ENCODE peak calls at places on chromosome 20, in nine cellular contexts. N is IMR-90; G is NAMALWA; Q is right cardiac atrium; U is endothelial cell of umbilical vein; P is activated CD4-positive, alpha-beta T cell treated with anti-CD3 and anti-CD28 coated beads for 4 hours; F is T-helper 2 cell; A is stimulated activated CD4-positive, alpha-beta T cell treated with anti-CD3 and anti-CD28 coated beads, Interleukin-15, amount 100 ng/mL, for 24 hours; O is GM13977. Y is an unnamed sample.
A peak's percentile ranks its signal among the peaks of the same experiment; 100 is the strongest.

GRCh38 chr20:8860011-8860495 is 208.8 kb upstream of the PLCB4 start:
- DNase-seq in N (peak; percentile 98), Q (no peak), A (no peak), F (no peak), P (no peak), G (no peak), U (peak; percentile 37), O (no peak), Y (no peak)

GRCh38 chr20:47213960-47214359 is 142.5 kb downstream of the ZMYND8 start:
- DNase-seq in U (no peak), A (no peak), N (no peak), G (no peak), O (no peak), F (no peak), P (no peak), Q (no peak), Y (no peak)

GRCh38 chr20:48761023-48761785 is 66.6 kb downstream of the PREX1 start:
- DNase-seq in F (no peak), O (no peak), A (no peak), G (no peak), Q (no peak), N (no peak), P (peak; percentile 52), U (no peak), Y (no peak)

GRCh38 chr20:17504326-17504897 is 26.8 kb downstream of the BFSP1 start:
- DNase-seq in P (peak; percentile 7), N (no peak), A (peak; percentile 15), U (no peak), O (no peak), G (no peak), Q (peak; percentile 66), F (no peak), Y (no peak)

GRCh38 chr20:57061058-57061900 is 205.2 kb downstream of the BMP7 start:
- DNase-seq in F (no peak), O (no peak), A (no peak), U (no peak), P (no peak), N (no peak), Q (no peak), G (no peak), Y (no peak)

GRCh38 chr20:57699395-57699794 is 10.4 kb downstream of the PMEPA1 start:
- DNase-seq in U (no peak), P (no peak), F (no peak), G (peak; percentile 81), A (no peak), N (no peak), O (no peak), Q (no peak), Y (no peak)

GRCh38 chr20:61426361-61426760 is 174.3 kb downstream of the CDH4 start:
- DNase-seq in Q (no peak), A (no peak), O (no peak), P (no peak), U (no peak), N (no peak), F (no peak), G (no peak), Y (no peak)

GRCh38 chr20:44056010-44056698 is 130.8 kb downstream of the JPH2 start:
- DNase-seq in G (peak; percentile 52), U (peak; percentile 26), N (no peak), Q (peak; percentile 67), P (peak; percentile 55), O (no peak), F (no peak), A (peak; percentile 57), Y (no peak)

GRCh38 chr20:5020760-5021159 is 19.4 kb upstream of the SLC23A2 start:
- DNase-seq in O (no peak), Q (no peak), F (no peak), G (no peak), P (no peak), U (peak; percentile 21), A (no peak), N (no peak), Y (no peak)

GRCh38 chr20:55782861-55783260 is 222.5 kb downstream of the CBLN4 start:
- DNase-seq in P (no peak), N (no peak), F (no peak), Q (no peak), G (no peak), O (no peak), U (no peak), A (no peak), Y (no peak)

GRCh38 chr20:33229843-33230242 is 6.0 kb upstream of the BPIFA1 start:
- DNase-seq in Q (no peak), A (no peak), F (no peak), O (no peak), P (no peak), U (no peak), G (no peak), N (no peak), Y (peak; percentile 2)

GRCh38 chr20:21102691-21103311 is 3.4 kb downstream of the LINC00237 start:
- DNase-seq in N (peak; percentile 1), Q (peak; percentile 80), A (peak; percentile 49), G (no peak), O (peak; percentile 50), U (no peak), F (peak; percentile 14), P (no peak), Y (no peak)

GRCh38 chr20:50491168-50491567 is 19.0 kb upstream of the PTPN1 start:
- DNase-seq in P (no peak), A (no peak), Q (no peak), U (no peak), O (no peak), N (no peak), F (no peak), G (no peak), Y (no peak)

GRCh38 chr20:57944988-57945387 is 235.2 kb upstream of the PMEPA1 start:
- DNase-seq in U (no peak), Q (no peak), G (no peak), F (no peak), N (no peak), P (no peak), A (no peak), O (no peak), Y (no peak)

GRCh38 chr20:54043044-54043967 is 27.1 kb downstream of the BCAS1 start:
- DNase-seq in O (no peak), A (no peak), Q (peak; percentile 49), F (no peak), P (no peak), N (no peak), U (no peak), G (no peak), Y (no peak)

GRCh38 chr20:19995220-19995863 is 21.8 kb upstream of the NAA20 start:
- DNase-seq in O (peak; percentile 62), P (no peak), Q (no peak), N (peak; percentile 64), F (no peak), A (peak; percentile 39), U (peak; percentile 65), G (peak; percentile 61), Y (peak; percentile 38)

GRCh38 chr20:8155229-8155628 is 23.2 kb downstream of the PLCB1 start:
- DNase-seq in U (peak; percentile 53), G (no peak), N (peak; percentile 71), O (no peak), F (no peak), P (no peak), A (no peak), Q (no peak), Y (no peak)

Y was measured in foreskin melanocyte.